ENCODE peak calls at places on chromosome 21, in five cellular contexts. U, O, H, M and W are unnamed samples.

GRCh38 chr21:28737671-28738279 is 254.9 kb downstream of the LTN1 start:
- DNase-seq in M (no peak), O (no peak), H (no peak), U (no peak), W (no peak)

GRCh38 chr21:45575993-45576837 is 34.0 kb upstream of the SLC19A1 start:
- DNase-seq in U (no peak), O (no peak), M (peak), H (no peak), W (no peak)

GRCh38 chr21:36627242-36627641 is 71.7 kb upstream of the SIM2 start:
- DNase-seq in U (no peak), O (no peak), H (no peak), M (no peak), W (no peak)

GRCh38 chr21:30408782-30409494 is 13.1 kb downstream of the KRTAP13-1 start:
- DNase-seq in H (peak), M (peak), O (peak), U (no peak), W (no peak)

GRCh38 chr21:37627074-37627473 is 260.5 kb downstream of the DYRK1A start:
- DNase-seq in U (no peak), H (no peak), M (no peak), O (no peak), W (no peak)

GRCh38 chr21:44378646-44379581 is 25.5 kb downstream of the TRPM2 start:
- DNase-seq in H (no peak), U (no peak), O (no peak), M (peak), W (no peak)

GRCh38 chr21:27363719-27364479 is 397.0 kb upstream of the ADAMTS5 start:
- DNase-seq in M (no peak), O (no peak), H (no peak), U (no peak), W (no peak)

GRCh38 chr21:39885119-39885848 is 18.0 kb downstream of the PCP4 start:
- DNase-seq in U (no peak), H (no peak), M (no peak), O (no peak), W (no peak)

GRCh38 chr21:32918467-32919140 is 107.1 kb upstream of the OLIG2 start:
- DNase-seq in H (no peak), U (no peak), M (no peak), O (no peak), W (no peak)

GRCh38 chr21:21921410-21922232 is 923.4 kb downstream of the NCAM2 start:
- DNase-seq in M (no peak), O (peak), U (no peak), H (no peak), W (no peak)